ENCODE peak calls at places on chromosomes 4 and X, in seven cellular contexts. A is lower lobe of right lung, N is Peyer's patch, B is PC-3, J is SK-N-SH, Q is A549, R is HepG2. T is an unnamed sample.

GRCh38 chr4:54581807-54582206 is 76.0 kb upstream of the KIT start:
- DNase-seq in A (no peak), B (no peak), J (no peak), Q (no peak), R (no peak), N (no peak), T (no peak)

GRCh38 chr4:134911941-134912340 is 710.4 kb upstream of the PABPC4L start:
- DNase-seq in A (no peak), Q (no peak), N (no peak), R (no peak), J (no peak), B (no peak), T (no peak)

GRCh38 chr4:101125045-101125713 is 222.1 kb downstream of the PPP3CA start:
- DNase-seq in B (no peak), A (no peak), Q (no peak), N (no peak), J (no peak), R (no peak), T (no peak)

GRCh38 chr4:7280906-7281305 is 88.6 kb downstream of the SORCS2 start:
- DNase-seq in N (no peak), A (no peak), R (no peak), Q (no peak), J (no peak), B (peak; percentile 20), T (no peak)

GRCh38 chrX:15376956-15377355 is 7.3 kb downstream of the VEGFD start:
- DNase-seq in Q (no peak), J (no peak), B (no peak), A (no peak), R (no peak), N (no peak), T (no peak)

GRCh38 chr4:10416441-10416840 is 40.8 kb downstream of the ZNF518B start:
- DNase-seq in N (no peak), Q (no peak), J (no peak), B (no peak), R (no peak), A (no peak), T (no peak)

GRCh38 chr4:54525602-54526001 is 132.2 kb upstream of the KIT start:
- DNase-seq in J (no peak), R (no peak), Q (no peak), B (peak; percentile 91), N (no peak), A (no peak), T (no peak)

GRCh38 chr4:25862411-25863346 is at the start of gene SEL1L3:
- DNase-seq in J (peak; percentile 84), N (peak; percentile 80), Q (peak; percentile 14), R (no peak), B (peak; percentile 27), A (peak; percentile 76), T (peak; percentile 30)

GRCh38 chrX:96776966-96777365 is 92.3 kb downstream of the DIAPH2 start:
- DNase-seq in A (no peak), Q (no peak), R (no peak), N (no peak), B (peak; percentile 38), J (no peak), T (no peak)

GRCh38 chrX:136794080-136794479 is 13.3 kb upstream of the ARHGEF6 start:
- DNase-seq in Q (no peak), R (no peak), A (no peak), N (no peak), B (no peak), J (no peak), T (no peak)

GRCh38 chr4:184392748-184393334 is 81.5 kb downstream of the IRF2 start:
- DNase-seq in Q (no peak), N (no peak), R (no peak), J (no peak), B (no peak), A (no peak), T (no peak)

GRCh38 chr4:153267013-153267412 is 62.8 kb downstream of the TRIM2 start:
- DNase-seq in J (no peak), Q (no peak), R (no peak), A (no peak), B (no peak), N (no peak), T (no peak)

GRCh38 chr4:186723207-186724047 is at the start of gene FAT1:
- DNase-seq in N (no peak), Q (peak; percentile 35), J (peak; percentile 85), B (peak; percentile 72), R (peak; percentile 38), A (peak; percentile 60), T (no peak)

GRCh38 chr4:3442959-3443749 is 1.4 kb downstream of the HGFAC start:
- DNase-seq in R (peak; percentile 39), J (peak; percentile 94), Q (peak; percentile 58), B (peak; percentile 59), N (peak; percentile 47), A (no peak), T (peak; percentile 73)

GRCh38 chr4:7236847-7237246 is 44.5 kb downstream of the SORCS2 start:
- DNase-seq in J (no peak), B (no peak), R (no peak), Q (no peak), A (no peak), N (no peak), T (no peak)

GRCh38 chrX:155009994-155010472 is 12.5 kb downstream of the F8 start:
- DNase-seq in A (no peak), J (no peak), B (no peak), N (no peak), R (no peak), Q (no peak), T (no peak)

GRCh38 chr4:142404191-142404611 is 441.9 kb downstream of the INPP4B start:
- DNase-seq in R (no peak), A (no peak), J (no peak), N (no peak), Q (peak; percentile 20), B (peak; percentile 87), T (no peak)

GRCh38 chr4:13857397-13857796 is 229.9 kb upstream of the BOD1L1 start:
- DNase-seq in N (no peak), Q (no peak), B (no peak), A (no peak), R (no peak), J (no peak), T (no peak)

GRCh38 chrX:37420179-37420578 is 71.0 kb downstream of the PRRG1 start:
- DNase-seq in A (no peak), B (peak; percentile 19), N (no peak), Q (no peak), J (no peak), R (no peak), T (no peak)

GRCh38 chr4:98430708-98431403 is 169.7 kb downstream of the RAP1GDS1 start:
- DNase-seq in R (no peak), Q (peak; percentile 66), B (peak; percentile 93), A (no peak), J (no peak), N (no peak), T (no peak)

GRCh38 chr4:148239406-148239805 is 202.8 kb downstream of the NR3C2 start:
- DNase-seq in N (no peak), B (no peak), J (no peak), Q (no peak), A (no peak), R (no peak), T (no peak)

GRCh38 chr4:107930821-107931774 is at the start of gene CYP2U1:
- DNase-seq in R (peak; percentile 68), N (peak; percentile 91), J (peak; percentile 95), A (peak; percentile 91), B (peak; percentile 70), Q (peak; percentile 66), T (peak; percentile 74)
- TF ChIP-seq CTCF in R (no peak), N (peak; percentile 39), J (no peak), A (peak; percentile 35), B (no peak), Q (no peak), T (no peak)

DNA sequence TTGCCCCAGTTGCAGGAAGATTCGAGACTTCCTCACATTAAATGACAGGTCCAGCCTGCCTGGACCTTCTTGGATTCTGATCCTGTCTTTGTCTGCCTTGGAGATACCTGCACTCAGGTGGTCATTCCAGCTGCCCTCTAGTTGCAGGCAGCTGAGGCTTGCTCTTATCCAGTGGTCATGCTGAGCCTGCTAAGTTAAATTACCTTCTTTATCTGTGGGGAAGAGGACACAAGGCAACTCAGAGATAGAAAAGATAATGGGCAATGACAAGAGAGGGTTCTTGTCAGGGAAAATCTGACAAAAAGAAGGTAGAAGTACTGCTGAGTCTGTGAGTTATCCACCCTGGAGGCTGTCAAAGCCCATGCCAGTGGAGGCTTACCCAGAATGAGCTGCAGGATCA is 401.4 kb downstream of the MID1IP1 start:
- DNase-seq in R (no peak), N (no peak), Q (no peak), J (no peak), B (no peak), A (no peak), T (no peak)
- H3K9me3 ChIP-seq in R (no peaks in the 10 kb centered on the region), N (no peaks in the 10 kb centered on the region), Q (no peaks in the 10 kb centered on the region), J (no peaks in the 10 kb centered on the region), B (no peaks in the 10 kb centered on the region), A (no peaks in the 10 kb centered on the region), T (no peaks in the 10 kb centered on the region)

GRCh38 chr4:121189351-121189750 is 25.2 kb upstream of the TNIP3 start:
- DNase-seq in J (no peak), Q (no peak), R (no peak), A (no peak), B (no peak), N (no peak), T (no peak)

GRCh38 chr4:121191351-121191750 is 27.2 kb upstream of the TNIP3 start:
- DNase-seq in Q (no peak), N (no peak), B (no peak), A (no peak), R (no peak), J (no peak), T (no peak)

GRCh38 chr4:121192013-121192412 is 27.9 kb upstream of the TNIP3 start:
- DNase-seq in A (no peak), R (no peak), N (no peak), B (no peak), Q (no peak), J (no peak), T (no peak)

GRCh38 chr4:121190389-121190788 is 26.3 kb upstream of the TNIP3 start:
- DNase-seq in N (no peak), R (no peak), A (no peak), Q (no peak), B (no peak), J (no peak), T (no peak)

DNA sequence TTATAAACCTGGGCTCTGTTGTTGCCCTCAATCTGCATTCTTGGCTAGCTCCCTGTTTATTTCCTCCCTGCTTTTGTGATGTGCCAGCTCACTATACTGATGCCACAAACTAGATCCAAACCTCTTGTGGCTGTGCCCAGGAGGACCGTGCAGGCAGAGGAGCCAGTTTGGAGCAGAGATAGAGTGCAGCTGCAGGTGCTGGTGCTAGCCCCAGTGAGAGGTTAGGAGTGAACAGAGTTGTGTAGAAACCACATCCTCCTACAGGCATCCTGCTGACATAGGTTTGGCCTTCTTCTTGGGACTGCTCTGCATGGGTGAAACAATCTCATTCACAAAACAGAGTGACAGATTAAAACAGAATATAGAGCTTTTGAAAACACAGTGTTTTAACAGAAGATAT is 25.7 kb upstream of the TNIP3 start:
- DNase-seq in Q (no peak), N (peak; percentile 43), J (no peak), R (no peak), B (no peak), A (no peak), T (peak; percentile 39)
- H3K27ac ChIP-seq in Q (no peak overlapping the region), N (peak overlapping the region; percentile 44), J (no peak overlapping the region), R (no peak overlapping the region), B (no peak overlapping the region), A (no peak overlapping the region), T (peak overlapping the region; percentile 57)

DNA sequence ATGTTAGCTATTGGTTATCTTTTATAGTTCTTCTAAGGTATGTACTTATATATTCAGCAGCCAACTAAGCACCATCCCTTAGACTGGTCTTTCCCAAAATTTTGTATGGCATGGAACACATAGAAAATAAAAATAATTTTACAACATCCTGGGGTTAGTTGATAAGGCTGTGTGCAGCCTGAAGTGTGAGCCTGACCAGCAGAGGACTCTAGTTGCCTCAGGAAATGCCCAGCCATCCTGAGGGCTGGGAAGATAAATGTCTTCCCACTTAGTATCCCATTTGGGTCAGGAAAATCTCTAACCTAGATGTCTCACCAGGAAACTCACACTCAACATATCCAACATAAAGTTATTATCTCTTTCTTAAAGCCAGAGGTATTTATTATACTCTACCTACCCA is 251.4 kb upstream of the POF1B start:
- DNase-seq in Q (no peak), A (no peak), R (no peak), B (no peak), N (no peak), J (no peak), T (no peak)
- TF ChIP-seq CTCF in Q (no peak), A (no peak), R (no peak), B (no peak), N (no peak), J (no peak), T (no peak)